ENCODE peak calls at places on chromosomes 3 and 15, in five cellular contexts. P is lower lobe of right lung, V is prostate gland, U is GM23338, F is GM12865. C is an unnamed sample.

GRCh38 chr3:110623571-110623970 is 448.0 kb upstream of the NECTIN3 start:
- DNase-seq in U (no peak), F (peak), V (no peak), P (no peak), C (no peak)

GRCh38 chr3:185215873-185216586 is 37.8 kb downstream of the EHHADH start:
- DNase-seq in U (peak), P (no peak), V (no peak), F (peak), C (no peak)

GRCh38 chr3:106629215-106629832 is 747.9 kb upstream of the CCDC54 start:
- DNase-seq in F (peak), V (no peak), U (no peak), P (no peak), C (no peak)

GRCh38 chr3:123899300-123899865 is 15.3 kb upstream of the MYLK start:
- DNase-seq in V (no peak), F (no peak), P (no peak), U (no peak), C (no peak)

GRCh38 chr3:142595581-142595950 is 627 bp upstream of the PLS1 start:
- DNase-seq in F (peak), V (no peak), U (no peak), P (no peak), C (no peak)

GRCh38 chr3:94904275-94904674 is 841.4 kb downstream of the NSUN3 start:
- DNase-seq in U (no peak), V (no peak), P (no peak), F (no peak), C (no peak)

GRCh38 chr15:61383421-61383820 is 154.3 kb upstream of the RORA start:
- DNase-seq in U (no peak), P (no peak), V (no peak), F (no peak), C (no peak)

GRCh38 chr3:47128110-47128509 is 35.8 kb downstream of the SETD2 start:
- DNase-seq in P (no peak), U (no peak), V (no peak), F (no peak), C (no peak)

GRCh38 chr3:181808053-181808452 is 96.3 kb downstream of the SOX2 start:
- DNase-seq in F (no peak), V (no peak), U (no peak), P (no peak), C (no peak)

GRCh38 chr3:58664611-58665010 is 2.0 kb downstream of the FAM3D start:
- DNase-seq in P (no peak), U (no peak), F (no peak), V (no peak), C (no peak)

GRCh38 chr3:125213946-125214542 is 1.5 kb upstream of the SLC12A8 start:
- DNase-seq in P (no peak), F (no peak), V (no peak), U (peak), C (no peak)

GRCh38 chr3:45795509-45795881 is 841 bp downstream of the SLC6A20 start:
- DNase-seq in F (no peak), V (no peak), P (no peak), U (peak), C (no peak)

GRCh38 chr3:10563396-10563795 is 58.0 kb upstream of the ATP2B2 start:
- DNase-seq in P (no peak), U (no peak), V (no peak), F (peak), C (no peak)

GRCh38 chr3:46867550-46867898 is 4.3 kb upstream of the MYL3 start:
- DNase-seq in F (no peak), V (peak), U (peak), P (peak), C (no peak)

GRCh38 chr3:9230596-9230995 is 18.9 kb downstream of the SRGAP3 start:
- DNase-seq in U (no peak), V (no peak), F (no peak), P (no peak), C (no peak)

GRCh38 chr3:29186982-29187718 is 93.7 kb upstream of the RBMS3 start:
- DNase-seq in F (no peak), V (no peak), U (no peak), P (no peak), C (no peak)

GRCh38 chr15:39786444-39787056 is 3.9 kb upstream of the FSIP1 start:
- DNase-seq in V (no peak), F (peak), U (peak), P (no peak), C (peak)

GRCh38 chr3:99872633-99873254 is 55.1 kb downstream of the CMSS1 start:
- DNase-seq in U (no peak), V (no peak), F (peak), P (no peak), C (no peak)

GRCh38 chr3:108127301-108127988 is 36.6 kb upstream of the CD47 start:
- DNase-seq in V (no peak), P (no peak), F (peak), U (no peak), C (peak)

GRCh38 chr15:34795267-34796081 is at the start of gene ACTC1:
- DNase-seq in V (no peak), F (no peak), U (peak), P (no peak), C (no peak)

GRCh38 chr3:125212096-125212508 is 446 bp downstream of the SLC12A8 start:
- DNase-seq in F (no peak), P (no peak), V (peak), U (peak), C (no peak)

GRCh38 chr15:29465196-29465595 is 195.6 kb upstream of the NSMCE3 start:
- DNase-seq in P (no peak), F (no peak), V (no peak), U (no peak), C (no peak)

DNA sequence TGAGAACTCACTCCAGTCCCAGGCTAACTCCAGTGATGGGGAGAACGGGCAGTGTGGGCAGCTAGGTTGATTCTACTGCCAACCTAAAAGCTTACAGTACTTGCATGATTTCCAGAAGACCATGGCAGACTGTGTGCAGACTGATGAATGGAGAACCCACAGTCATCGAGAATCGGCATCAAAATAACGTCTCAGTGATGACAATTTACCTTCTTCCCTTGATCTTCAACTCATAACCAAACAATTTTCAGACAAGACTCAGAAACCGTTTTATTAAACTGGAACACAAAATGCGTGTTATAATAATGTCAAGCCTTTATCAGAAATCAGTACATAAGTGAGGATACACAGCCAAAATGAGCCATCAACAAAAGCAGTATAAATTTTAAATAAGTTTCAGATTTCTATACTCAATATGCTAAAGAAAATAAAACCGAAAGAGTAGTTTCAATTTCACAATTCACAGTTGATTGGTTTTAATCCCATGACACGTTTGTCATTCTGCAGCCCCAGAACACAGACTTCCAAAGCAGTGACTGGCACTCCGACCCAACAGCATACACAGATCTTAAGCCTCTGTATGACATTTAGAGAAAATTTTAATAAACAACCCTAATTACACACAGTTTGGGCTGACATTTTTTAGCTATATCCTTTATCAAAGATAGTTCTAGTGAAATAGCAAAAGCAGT is 54.5 kb downstream of the ZMAT3 start:
- DNase-seq in P (no peak), F (peak), V (no peak), U (no peak), C (no peak)
- H3K4me3 ChIP-seq in P (no peak), F (peak), V (no peak), U (no peak), C (no peak)

DNA sequence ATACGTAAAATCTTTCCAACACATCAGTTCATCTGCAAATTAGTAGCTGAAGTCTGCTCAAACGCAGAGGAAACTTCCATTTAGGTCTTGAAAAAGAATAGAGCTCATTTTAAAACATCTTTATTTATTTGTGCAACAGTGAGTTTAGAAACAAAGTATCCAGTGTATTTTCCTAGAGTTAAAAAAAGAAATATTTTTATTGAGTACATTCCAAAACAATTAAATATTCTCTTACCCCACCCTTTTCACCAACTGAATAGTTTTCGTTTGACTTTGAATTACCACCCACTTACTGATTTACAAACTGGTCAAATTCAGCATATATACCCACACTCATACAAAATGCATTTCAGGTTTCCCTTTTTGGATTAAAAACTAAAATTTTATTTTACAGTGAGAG is 104.7 kb downstream of the ZBTB20 start:
- DNase-seq in V (no peak), P (no peak), F (no peak), U (no peak), C (no peak)
- H3K4me3 ChIP-seq in V (no peak), P (no peak), F (no peak), U (no peak), C (no peak)

DNA sequence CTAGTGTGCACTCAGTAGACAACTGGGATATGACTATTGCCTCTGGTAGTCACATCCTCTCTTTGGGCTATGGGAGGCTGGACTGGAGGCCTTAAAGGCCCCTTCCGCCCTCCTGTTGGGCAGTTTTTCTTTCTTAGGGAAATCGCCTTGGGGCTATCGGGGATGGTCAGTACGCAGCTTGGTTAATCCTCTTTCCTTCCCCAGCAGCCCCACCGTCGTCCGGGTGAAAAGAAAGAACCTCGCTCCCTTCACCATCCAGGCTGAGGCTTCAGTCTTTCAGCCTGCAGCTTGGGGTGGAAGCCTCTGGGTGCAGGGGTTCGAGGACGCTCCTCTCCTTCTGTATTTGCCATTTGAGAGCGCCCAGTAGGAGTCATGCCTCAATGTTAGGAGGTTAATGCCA is 650 bp upstream of the ST6GAL1 start:
- DNase-seq in V (no peak), F (no peak), U (peak), P (no peak), C (no peak)
- H3K4me3 ChIP-seq in V (peak), F (peak), U (peak), P (peak), C (peak)

DNA sequence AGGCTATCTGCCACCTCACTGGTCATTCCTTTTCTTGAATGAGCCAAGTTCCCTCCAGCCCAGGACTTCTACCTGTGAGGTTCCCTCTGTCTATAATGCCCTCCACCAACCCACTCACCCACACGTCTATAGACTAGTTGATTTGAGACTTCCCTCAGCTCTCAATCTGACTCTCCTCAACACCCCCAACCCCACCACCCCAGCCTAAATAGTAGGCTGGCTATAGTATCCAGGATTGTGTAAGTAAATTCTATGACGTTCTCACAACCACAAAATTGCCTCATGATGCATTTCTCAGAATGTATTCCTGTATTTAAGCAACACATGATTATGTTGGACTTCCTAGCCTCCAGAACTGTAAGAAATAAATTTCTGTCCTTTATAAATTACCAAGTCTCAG is 2.2 kb downstream of the PLSCR1 start:
- DNase-seq in U (no peak), F (no peak), P (no peak), V (no peak), C (no peak)
- H3K4me3 ChIP-seq in U (peak), F (peak), P (peak), V (no peak), C (no peak)

DNA sequence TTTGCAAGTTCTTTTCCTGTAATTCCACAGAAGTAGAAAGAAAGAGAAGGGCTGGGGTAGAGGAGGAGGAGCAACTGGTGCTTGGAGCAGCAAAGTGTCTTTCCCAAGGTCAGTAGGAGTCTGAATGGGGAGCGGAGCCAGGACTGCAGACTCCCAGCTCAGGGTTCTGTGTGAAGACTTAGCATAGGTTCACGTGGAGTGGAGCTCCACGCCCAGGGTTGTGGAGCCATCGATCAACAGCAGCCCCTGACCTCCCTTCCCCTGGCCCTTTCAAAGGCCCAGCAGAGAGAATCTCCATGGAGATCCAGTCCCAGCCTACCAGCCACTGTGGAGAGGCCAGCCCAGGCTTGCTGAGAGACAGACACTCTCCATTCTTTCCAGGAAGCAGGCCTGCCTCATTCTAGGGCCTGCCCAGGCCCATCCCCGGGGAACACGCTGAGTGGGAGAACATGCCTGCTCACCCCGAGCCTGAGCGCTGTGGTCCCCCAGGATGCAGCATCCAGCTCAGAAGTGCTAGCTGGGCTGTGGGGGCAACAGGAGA is 62.1 kb downstream of the CORO2B start:
- DNase-seq in F (no peak), V (peak), P (no peak), U (no peak), C (no peak)
- H3K4me3 ChIP-seq in F (no peak), V (no peak), P (no peak), U (no peak), C (no peak)

DNA sequence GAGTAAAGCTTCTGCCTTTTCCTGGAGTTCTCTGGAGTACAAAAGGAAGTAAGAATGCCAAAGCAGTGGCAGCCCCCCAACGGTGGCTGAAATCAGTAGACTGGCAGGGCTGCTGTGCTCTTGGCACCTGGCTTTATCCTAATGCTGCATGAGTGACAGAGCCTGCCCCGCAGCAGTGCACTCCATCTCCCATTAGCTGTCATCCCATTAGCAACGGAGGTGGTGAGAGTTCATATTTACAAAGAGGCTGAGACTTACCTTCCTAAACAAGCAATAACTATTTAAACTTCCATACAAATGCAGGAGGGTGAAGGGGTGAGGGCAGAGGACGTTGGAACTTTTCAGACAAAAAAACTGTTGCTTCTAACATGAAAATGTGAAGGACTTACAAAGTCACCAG is 51.9 kb downstream of the SERPINI1 start:
- DNase-seq in V (no peak), P (no peak), F (no peak), U (no peak), C (no peak)
- H3K4me3 ChIP-seq in V (no peak), P (no peak), F (no peak), U (no peak), C (no peak)

DNA sequence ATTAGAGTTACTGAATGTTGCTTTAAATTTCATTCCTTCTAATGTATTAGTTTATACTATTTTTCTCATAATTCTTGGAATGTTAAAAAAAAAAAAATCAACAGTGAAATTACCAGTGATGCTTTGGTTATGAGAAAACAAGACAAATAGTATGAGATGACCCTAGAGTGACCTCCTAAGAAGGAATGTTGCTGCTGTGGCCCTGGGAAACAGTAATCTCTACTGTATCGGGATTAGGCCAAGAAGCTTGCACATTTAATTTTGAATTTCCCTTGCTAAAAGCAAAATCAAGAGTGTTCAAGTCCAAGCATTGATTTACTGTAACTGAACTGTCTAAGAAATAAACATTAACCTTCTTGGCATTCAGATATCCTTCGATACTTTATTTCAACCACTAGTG is 18.1 kb downstream of the TOPBP1 start:
- DNase-seq in V (no peak), P (no peak), U (no peak), F (no peak), C (no peak)
- H3K4me3 ChIP-seq in V (no peak), P (no peak), U (no peak), F (no peak), C (no peak)

DNA sequence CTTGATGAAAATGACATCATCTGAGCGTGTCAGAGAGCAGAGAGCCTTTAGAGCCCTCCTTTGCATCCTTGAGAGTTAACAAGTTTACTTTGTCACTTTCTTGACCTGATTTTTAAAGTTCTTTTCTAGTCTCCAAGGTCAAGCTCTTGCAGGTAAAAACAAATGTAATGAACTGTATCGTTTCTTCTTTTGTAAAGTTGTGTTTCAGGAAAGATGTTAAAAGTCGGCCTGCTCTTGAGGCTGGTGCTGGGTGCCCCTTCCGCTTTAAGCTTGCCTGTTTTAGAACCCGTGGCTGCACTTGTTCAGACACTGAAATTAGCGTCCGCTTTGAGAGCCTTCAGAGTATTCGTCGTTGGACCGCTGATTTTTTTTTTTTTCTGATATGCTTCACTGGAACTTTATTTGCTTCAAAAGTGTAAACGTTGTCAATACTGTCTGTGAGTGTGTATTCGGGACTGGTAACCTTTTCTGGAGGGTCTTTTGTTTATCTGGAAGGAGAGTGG is 52.6 kb upstream of the ULK4 start:
- DNase-seq in F (peak), U (no peak), P (no peak), V (no peak), C (no peak)
- H3K4me3 ChIP-seq in F (peak), U (peak), P (peak), V (peak), C (peak)

C was measured in Jurkat, Clone E6-1.